ENCODE peak calls at places on chromosomes 4 and X, in five cellular contexts. N is KG1, G is DMS 273 treated with DMSO at 0.1 percent for 48 hours, F is NCI-H2227 treated with DMSO at 0.1 percent for 48 hours, W is osteocyte. K is an unnamed sample.

GRCh38 chrX:29941292-29941691 is 274.1 kb upstream of the MAGEB2 start:
- DNase-seq in N (no peak), G (no peak), F (no peak), W (no peak), K (no peak)

GRCh38 chr4:113686950-113687718 is 74.4 kb downstream of the CAMK2D start:
- DNase-seq in N (no peak), G (no peak), F (no peak), W (no peak), K (no peak)

GRCh38 chr4:16157609-16158503 is 68.4 kb downstream of the TAPT1 start:
- DNase-seq in N (no peak), G (no peak), F (no peak), W (no peak), K (no peak)

GRCh38 chr4:13484749-13485345 is 707 bp upstream of the RAB28 start:
- DNase-seq in N (no peak), G (no peak), F (peak), W (no peak), K (no peak)

GRCh38 chr4:10185518-10186227 is 69.1 kb upstream of the WDR1 start:
- DNase-seq in N (no peak), G (no peak), F (no peak), W (no peak), K (no peak)

GRCh38 chrX:71922697-71923096 is 12.1 kb downstream of the NHSL2 start:
- DNase-seq in N (no peak), G (no peak), F (no peak), W (no peak), K (no peak)

GRCh38 chr4:22488136-22488535 is 27.7 kb downstream of the ADGRA3 start:
- DNase-seq in N (no peak), G (no peak), F (no peak), W (no peak), K (no peak)

GRCh38 chr4:150668824-150669223 is 86.9 kb downstream of the MAB21L2 start:
- DNase-seq in N (no peak), G (no peak), F (no peak), W (no peak), K (no peak)

GRCh38 chr4:125316391-125316780 is 1.6 kb downstream of the FAT4 start:
- DNase-seq in N (no peak), G (no peak), F (no peak), W (no peak), K (no peak)

GRCh38 chr4:85787133-85787532 is 312.2 kb downstream of the ARHGAP24 start:
- DNase-seq in N (no peak), G (no peak), F (no peak), W (no peak), K (no peak)

GRCh38 chrX:386239-386767 is 404 bp downstream of the PPP2R3B start:
- DNase-seq in N (no peak), G (no peak), F (no peak), W (no peak), K (no peak)

GRCh38 chrX:39063702-39064101 is 262.4 kb downstream of the MID1IP1 start:
- DNase-seq in N (no peak), G (no peak), F (no peak), W (no peak), K (no peak)

GRCh38 chr4:70815370-70815769 is 24.3 kb downstream of the GRSF1 start:
- DNase-seq in N (no peak), G (no peak), F (no peak), W (no peak), K (no peak)

GRCh38 chrX:118164138-118164537 is 47.5 kb upstream of the KLHL13 start:
- DNase-seq in N (no peak), G (no peak), F (no peak), W (no peak), K (no peak)

GRCh38 chrX:125507119-125507518 is 187.4 kb downstream of the TEX13C start:
- DNase-seq in N (no peak), G (no peak), F (no peak), W (no peak), K (no peak)

GRCh38 chr4:78119698-78120097 is 62.6 kb downstream of the FRAS1 start:
- DNase-seq in N (no peak), G (no peak), F (no peak), W (no peak), K (no peak)

GRCh38 chrX:29841750-29842149 is 373.6 kb upstream of the MAGEB2 start:
- DNase-seq in N (no peak), G (no peak), F (no peak), W (no peak), K (no peak)

GRCh38 chrX:138710866-138711331 is 618 bp downstream of the FGF13 start:
- DNase-seq in N (no peak), G (no peak), F (no peak), W (no peak), K (no peak)

GRCh38 chr4:1194028-1194900 is 21.9 kb upstream of the SPON2 start:
- DNase-seq in N (no peak), G (peak), F (no peak), W (peak), K (no peak)

GRCh38 chrX:77749695-77750094 is 36.3 kb downstream of the ATRX start:
- DNase-seq in N (no peak), G (no peak), F (no peak), W (no peak), K (no peak)

GRCh38 chr4:24475756-24476155 is 108.6 kb downstream of the DHX15 start:
- DNase-seq in N (no peak), G (peak), F (no peak), W (no peak), K (no peak)

GRCh38 chr4:165131247-165131832 is 18.7 kb upstream of the TMEM192 start:
- DNase-seq in N (no peak), G (no peak), F (peak), W (peak), K (peak)

K was measured in GF-D8.